ENCODE peak calls at places on chromosomes 5 and 9, in seven cellular contexts. B is IMR-90, O is HCT116, T is tibial nerve, I is ovary, V is A549, N is adrenal gland. H is an unnamed sample.

GRCh38 chr5:108167174-108167573 is 214.7 kb downstream of the FBXL17 start:
- DNase-seq in V (no peak), T (no peak), N (no peak), O (no peak), B (no peak), I (no peak), H (no peak)

GRCh38 chr5:158975363-158975762 is 124.4 kb downstream of the EBF1 start:
- DNase-seq in T (no peak), B (no peak), O (no peak), I (no peak), N (no peak), V (no peak), H (no peak)

GRCh38 chr9:113963017-113963620 is 87.0 kb downstream of the ZNF618 start:
- DNase-seq in N (peak), I (no peak), T (peak), B (peak), O (peak), V (peak), H (peak)

GRCh38 chr9:111728617-111729366 is 65.9 kb downstream of the SHOC1 start:
- DNase-seq in V (peak), O (peak), N (no peak), I (no peak), B (peak), T (no peak), H (peak)

GRCh38 chr5:80128129-80128528 is 93.0 kb downstream of the THBS4 start:
- DNase-seq in V (no peak), N (no peak), I (no peak), O (no peak), T (no peak), B (no peak), H (no peak)

GRCh38 chr5:128532127-128532526 is 5.9 kb downstream of the FBN2 start:
- DNase-seq in I (no peak), O (no peak), T (no peak), N (no peak), V (no peak), B (no peak), H (no peak)

GRCh38 chr5:115369430-115370144 is 73.1 kb upstream of the CCDC112 start:
- DNase-seq in T (no peak), I (no peak), B (no peak), O (no peak), V (no peak), N (no peak), H (no peak)

GRCh38 chr9:127049044-127049443 is 73.4 kb downstream of the ANGPTL2 start:
- DNase-seq in I (no peak), O (no peak), N (peak), V (peak), B (peak), T (peak), H (peak)

GRCh38 chr5:79512692-79513518 is 1.0 kb downstream of the HOMER1 start:
- DNase-seq in O (no peak), V (peak), I (no peak), N (no peak), T (no peak), B (peak), H (peak)

GRCh38 chr9:77588319-77588937 is 59.7 kb downstream of the GNA14 start:
- DNase-seq in V (peak), T (no peak), B (peak), N (no peak), O (no peak), I (no peak), H (peak)

GRCh38 chr5:172906888-172907287 is 52.3 kb upstream of the RPL26L1 start:
- DNase-seq in V (no peak), T (no peak), B (no peak), O (no peak), I (no peak), N (no peak), H (no peak)

GRCh38 chr9:68704804-68705635 is at the start of gene PIP5K1B:
- DNase-seq in B (peak), N (peak), V (peak), T (no peak), O (no peak), I (no peak), H (no peak)

GRCh38 chr9:4550777-4551476 is 60.7 kb downstream of the SLC1A1 start:
- DNase-seq in V (no peak), B (peak), O (no peak), N (no peak), T (no peak), I (no peak), H (no peak)

GRCh38 chr5:24401767-24402166 is 243.0 kb downstream of the CDH10 start:
- DNase-seq in O (no peak), B (no peak), V (no peak), N (no peak), I (no peak), T (no peak), H (no peak)

GRCh38 chr5:145981612-145982571 is 45.5 kb downstream of the SH3RF2 start:
- DNase-seq in T (no peak), N (no peak), B (no peak), I (no peak), V (no peak), O (no peak), H (no peak)

GRCh38 chr5:156121234-156121633 is 205.7 kb upstream of the SGCD start:
- DNase-seq in O (no peak), N (no peak), T (no peak), I (no peak), B (peak), V (no peak), H (no peak)

GRCh38 chr9:121976751-121977150 is 116.4 kb downstream of the TTLL11 start:
- DNase-seq in N (no peak), B (peak), V (peak), O (no peak), I (no peak), T (no peak), H (peak)

GRCh38 chr9:76734716-76735115 is 29.5 kb upstream of the PCA3 start:
- DNase-seq in T (no peak), V (no peak), I (no peak), N (no peak), O (no peak), B (no peak), H (no peak)

GRCh38 chr5:178350361-178351220 is 118.0 kb upstream of the PHYKPL start:
- DNase-seq in I (no peak), B (no peak), V (no peak), T (no peak), N (no peak), O (no peak), H (no peak)

GRCh38 chr5:65035212-65036206 is 266.8 kb downstream of the CWC27 start:
- DNase-seq in V (peak), O (peak), B (peak), I (peak), N (peak), T (peak), H (peak)
- TF ChIP-seq POLR2A in V (peak), O (peak), B (peak), I (peak), N (peak), T (peak), H (peak)

GRCh38 chr9:15510789-15511575 is at the start of gene PSIP1:
- DNase-seq in I (peak), V (peak), O (peak), B (peak), N (peak), T (peak), H (peak)
- TF ChIP-seq POLR2A in I (peak), V (peak), O (peak), B (peak), N (peak), T (peak), H (peak)

GRCh38 chr5:138177936-138178515 is 404 bp downstream of the BRD8 start:
- DNase-seq in V (peak), O (no peak), N (no peak), I (no peak), T (no peak), B (peak), H (peak)

GRCh38 chr5:138179277-138179857 is 455 bp downstream of the KIF20A start:
- DNase-seq in T (no peak), I (no peak), N (no peak), V (peak), B (no peak), O (no peak), H (no peak)

GRCh38 chr5:138180183-138180782 is 1.4 kb downstream of the KIF20A start:
- DNase-seq in I (no peak), V (peak), O (peak), N (no peak), T (no peak), B (peak), H (peak)

GRCh38 chr5:138180841-138181240 is 1.9 kb downstream of the KIF20A start:
- DNase-seq in B (no peak), T (no peak), V (no peak), I (no peak), O (no peak), N (no peak), H (no peak)

DNA sequence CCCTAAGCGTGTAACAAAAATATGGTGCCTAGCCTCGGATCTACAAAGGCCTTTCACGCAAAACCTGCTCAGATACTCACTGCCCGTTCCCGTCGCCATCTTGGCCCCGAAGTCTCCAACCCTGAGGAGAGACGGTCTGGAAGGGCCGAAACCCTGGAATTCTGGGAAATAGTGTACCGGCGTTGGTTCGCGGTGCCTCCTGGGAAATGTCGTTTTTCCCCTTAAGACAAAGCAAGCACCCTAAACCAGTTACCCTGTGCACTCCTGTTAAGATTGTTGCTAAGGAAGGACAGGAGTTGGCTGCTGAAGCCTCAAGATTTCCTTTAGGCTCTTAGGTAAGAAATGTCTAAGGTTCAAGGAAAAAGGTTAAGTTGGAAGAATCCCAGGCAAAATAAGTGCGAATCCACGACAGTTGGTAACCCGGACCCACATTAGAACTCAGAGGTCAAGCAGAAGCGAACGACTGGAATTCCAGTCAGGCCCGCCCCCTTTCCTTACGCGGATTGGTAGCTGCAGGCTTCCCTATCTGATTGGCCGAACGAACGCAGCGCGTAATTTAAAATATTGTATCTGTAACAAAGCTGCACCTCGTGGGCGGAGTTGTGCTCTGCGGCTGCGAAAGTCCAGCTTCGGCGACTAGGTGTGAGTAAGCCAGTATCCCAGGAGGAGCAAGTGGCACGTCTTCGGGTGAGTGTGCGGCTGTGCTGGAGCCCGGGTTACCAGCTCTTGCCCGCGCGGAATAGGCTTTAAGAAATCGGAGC is at the start of the genes BRD8 and KIF20A:
- DNase-seq in O (peak), N (peak), B (peak), I (peak), T (peak), V (peak), H (peak)
- TF ChIP-seq POLR2A in O (peak), N (no peak), B (peak), I (peak), T (no peak), V (peak), H (peak)

GRCh38 chr9:129111143-129111761 is at the start of gene PTPA:
- DNase-seq in I (peak), T (peak), N (peak), V (peak), O (peak), B (peak), H (peak)
- TF ChIP-seq POLR2A in I (peak), T (peak), N (no peak), V (no peak), O (no peak), B (peak), H (peak)

GRCh38 chr5:33440482-33441240 is at the start of gene TARS1:
- DNase-seq in B (peak), V (peak), O (peak), N (peak), T (peak), I (peak), H (peak)
- TF ChIP-seq POLR2A in B (peak), V (peak), O (peak), N (peak), T (peak), I (peak), H (peak)

DNA sequence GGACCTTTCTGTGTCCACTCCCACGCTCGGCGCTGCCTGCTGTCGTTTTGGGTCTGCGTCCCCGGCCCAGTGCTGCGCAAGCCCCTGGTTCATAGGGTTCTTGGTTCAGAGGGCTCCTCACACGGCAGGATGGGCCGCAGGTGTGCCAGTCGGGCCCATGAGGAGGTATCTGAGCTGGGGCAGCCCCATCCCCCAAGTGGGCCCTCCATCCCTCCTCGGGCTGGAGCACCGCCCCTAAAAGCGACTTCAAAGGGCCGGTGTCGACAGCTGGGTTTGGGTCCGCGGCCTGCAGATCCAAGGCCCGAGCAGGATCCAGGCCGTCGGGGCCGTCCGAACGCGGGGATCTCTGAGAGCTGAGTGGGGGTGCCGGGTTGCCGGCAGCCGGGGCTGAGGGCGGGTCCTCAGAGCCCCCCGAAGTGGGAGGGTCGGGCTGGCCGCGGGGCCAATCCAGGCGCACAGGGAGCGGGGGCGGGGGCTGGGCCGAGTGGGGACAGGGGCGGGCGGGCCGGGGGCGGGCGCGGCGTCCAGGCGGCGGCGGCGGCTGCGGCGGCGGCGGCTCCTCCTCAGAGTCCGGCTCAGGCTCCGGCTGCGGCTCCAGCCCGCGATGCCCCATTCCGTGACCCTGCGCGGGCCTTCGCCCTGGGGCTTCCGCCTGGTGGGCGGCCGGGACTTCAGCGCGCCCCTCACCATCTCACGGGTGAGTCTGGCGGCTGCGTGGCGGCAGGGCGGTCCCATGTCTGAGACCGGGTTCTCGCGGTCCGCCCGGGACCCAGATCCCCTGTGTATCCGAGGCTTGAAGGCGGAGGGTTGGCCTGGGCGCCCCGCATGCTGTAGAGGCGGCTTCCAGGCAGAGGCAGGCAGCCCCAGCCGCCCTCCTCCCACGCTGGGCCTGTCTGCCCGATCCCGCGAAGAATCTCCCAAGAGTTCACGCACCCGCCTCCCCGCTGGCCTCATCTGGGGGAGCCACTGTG is at the start of gene PDLIM4:
- DNase-seq in I (peak), O (no peak), T (no peak), V (no peak), N (peak), B (no peak), H (no peak)
- TF ChIP-seq POLR2A in I (peak), O (no peak), T (no peak), V (no peak), N (peak), B (peak), H (peak)

DNA sequence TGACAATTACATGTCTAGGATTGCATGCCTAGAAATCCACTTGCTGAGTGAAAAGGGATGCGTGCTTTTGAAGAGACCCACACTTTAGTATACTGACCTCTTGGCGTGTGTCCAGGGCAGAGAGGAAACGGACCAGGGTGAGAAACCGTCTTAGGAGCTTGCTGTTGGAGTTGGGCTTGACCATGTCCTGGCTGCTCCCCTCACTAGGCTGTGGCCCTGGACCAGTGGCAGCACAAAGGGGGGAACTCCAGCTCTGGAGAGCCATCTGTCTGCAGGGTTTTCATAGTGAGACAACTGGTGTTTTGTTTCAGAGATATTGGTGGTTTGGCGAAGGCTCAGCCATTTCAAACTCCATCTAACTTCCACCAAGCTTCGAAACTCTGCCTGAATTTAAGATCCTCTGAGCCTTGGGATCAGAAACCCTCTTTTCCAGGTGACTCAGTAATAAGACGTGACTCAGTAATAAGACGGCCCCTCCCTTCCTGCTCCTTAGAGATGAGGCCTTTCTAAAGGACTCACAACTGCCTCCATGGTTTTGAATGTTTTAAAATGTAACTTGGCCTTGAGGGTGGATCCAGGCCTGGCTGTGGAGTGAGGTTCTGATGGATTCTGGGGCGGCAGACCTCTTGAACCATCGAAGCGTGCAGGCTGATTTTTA is 165.8 kb downstream of the MELK start:
- DNase-seq in T (no peak), B (peak), O (peak), N (no peak), I (no peak), V (peak), H (peak)
- TF ChIP-seq POLR2A in T (no peak), B (no peak), O (no peak), N (no peak), I (no peak), V (no peak), H (no peak)

GRCh38 chr5:56434986-56435385 is 201.9 kb upstream of the ANKRD55 start:
- DNase-seq in O (no peak), B (no peak), N (no peak), T (no peak), I (no peak), V (no peak), H (no peak)
- TF ChIP-seq POLR2A in O (no peak), B (no peak), N (no peak), T (no peak), I (no peak), V (no peak), H (no peak)

GRCh38 chr9:89988458-89988857 is 383.6 kb downstream of the GADD45G start:
- DNase-seq in O (no peak), I (no peak), V (no peak), B (peak), T (no peak), N (no peak), H (no peak)
- TF ChIP-seq POLR2A in O (no peak), I (no peak), V (no peak), B (no peak), T (no peak), N (no peak), H (no peak)

GRCh38 chr5:150630459-150631325 is 9.8 kb upstream of the SYNPO start:
- DNase-seq in I (no peak), B (no peak), V (no peak), O (no peak), N (peak), T (no peak), H (no peak)

GRCh38 chr5:150633424-150633823 is 7.0 kb upstream of the SYNPO start:
- DNase-seq in V (no peak), O (no peak), I (no peak), N (peak), B (no peak), T (no peak), H (no peak)

GRCh38 chr5:150630016-150630415 is 10.4 kb upstream of the SYNPO start:
- DNase-seq in B (no peak), V (no peak), N (peak), T (no peak), I (no peak), O (no peak), H (no peak)

GRCh38 chr5:150631326-150631701 is 9.1 kb upstream of the SYNPO start:
- DNase-seq in O (no peak), V (no peak), T (no peak), B (no peak), I (no peak), N (no peak), H (no peak)

GRCh38 chr5:150632305-150633160 is 7.9 kb upstream of the SYNPO start:
- DNase-seq in B (peak), V (no peak), N (peak), I (no peak), O (no peak), T (no peak), H (peak)
- TF ChIP-seq POLR2A in B (no peak), V (no peak), N (no peak), I (no peak), O (no peak), T (no peak), H (no peak)